ENCODE peak calls at places on chromosomes 1 and 21, in seven cellular contexts. F is K562, H is H1, I is SK-N-SH, G is HCT116, K is HepG2, A is GM12878. T is an unnamed sample.

GRCh38 chr1:174815036-174815435 is 184.7 kb upstream of the CACYBP start:
- DNase-seq in F (no peak), H (no peak), I (no peak), G (peak; percentile 89), K (peak; percentile 35), A (peak; percentile 21), T (no peak)

GRCh38 chr1:79497193-79497773 is 490.8 kb upstream of the ADGRL4 start:
- DNase-seq in F (peak; percentile 30), H (no peak), I (peak; percentile 42), G (peak; percentile 10), K (peak; percentile 3), A (no peak), T (peak; percentile 54)

GRCh38 chr1:224670506-224670905 is 54.4 kb downstream of the CNIH3 start:
- DNase-seq in F (no peak), H (no peak), I (no peak), G (no peak), K (no peak), A (no peak), T (no peak)

GRCh38 chr1:2104621-2105427 is 54.6 kb downstream of the PRKCZ start:
- DNase-seq in F (peak; percentile 56), H (no peak), I (peak; percentile 67), G (no peak), K (peak; percentile 92), A (no peak), T (no peak)

GRCh38 chr1:178706467-178706866 is 18.6 kb upstream of the RALGPS2 start:
- DNase-seq in F (no peak), H (no peak), I (no peak), G (no peak), K (no peak), A (no peak), T (peak; percentile 20)

GRCh38 chr1:25780318-25781129 is 19.5 kb upstream of the SELENON start:
- DNase-seq in F (no peak), H (no peak), I (no peak), G (no peak), K (peak; percentile 34), A (no peak), T (peak; percentile 55)

GRCh38 chr1:16076003-16076870 is 2.8 kb upstream of the FAM131C start:
- DNase-seq in F (peak; percentile 75), H (no peak), I (no peak), G (peak; percentile 82), K (no peak), A (no peak), T (no peak)

GRCh38 chr21:33948096-33948950 is 32.7 kb upstream of the ATP5PO start:
- DNase-seq in F (peak; percentile 60), H (peak; percentile 75), I (peak; percentile 54), G (peak; percentile 61), K (no peak), A (peak; percentile 89), T (peak; percentile 45)

GRCh38 chr1:240562111-240562590 is 49.8 kb downstream of the GREM2 start:
- DNase-seq in F (no peak), H (no peak), I (no peak), G (no peak), K (no peak), A (no peak), T (no peak)

GRCh38 chr1:27031235-27032118 is 18.8 kb upstream of the TENT5B start:
- DNase-seq in F (peak; percentile 23), H (peak; percentile 80), I (peak; percentile 38), G (peak; percentile 67), K (no peak), A (no peak), T (peak; percentile 88)

GRCh38 chr1:107529511-107530149 is 388.8 kb downstream of the NTNG1 start:
- DNase-seq in F (peak; percentile 57), H (no peak), I (peak; percentile 67), G (no peak), K (peak; percentile 64), A (peak; percentile 19), T (peak; percentile 34)

GRCh38 chr1:201264554-201264953 is 18.8 kb upstream of the PKP1 start:
- DNase-seq in F (no peak), H (no peak), I (no peak), G (no peak), K (no peak), A (no peak), T (no peak)

GRCh38 chr1:201261771-201262547 is 21.3 kb upstream of the PKP1 start:
- DNase-seq in F (no peak), H (peak; percentile 30), I (peak; percentile 6), G (no peak), K (no peak), A (no peak), T (no peak)

GRCh38 chr1:201265771-201266170 is 17.5 kb upstream of the PKP1 start:
- DNase-seq in F (no peak), H (no peak), I (no peak), G (no peak), K (no peak), A (no peak), T (no peak)

GRCh38 chr1:201262963-201263608 is 20.2 kb upstream of the PKP1 start:
- DNase-seq in F (no peak), H (peak; percentile 24), I (peak; percentile 39), G (no peak), K (no peak), A (no peak), T (no peak)

GRCh38 chr1:201264072-201264471 is 19.2 kb upstream of the PKP1 start:
- DNase-seq in F (no peak), H (peak; percentile 28), I (peak; percentile 7), G (no peak), K (no peak), A (no peak), T (no peak)
- TF ChIP-seq JUND in F (no peak), H (no peak), I (no peak), G (no peak), K (no peak), A (no peak), T (no peak)

GRCh38 chr1:234163267-234163919 is 209.9 kb upstream of the COA6 start:
- DNase-seq in F (no peak), H (no peak), I (no peak), G (no peak), K (no peak), A (no peak), T (no peak)
- TF ChIP-seq JUND in F (no peak), H (no peak), I (no peak), G (no peak), K (no peak), A (no peak), T (no peak)

GRCh38 chr1:37634554-37635308 is at the start of gene RSPO1:
- DNase-seq in F (peak; percentile 33), H (peak; percentile 55), I (peak; percentile 91), G (no peak), K (no peak), A (no peak), T (peak; percentile 20)
- TF ChIP-seq JUND in F (no peak), H (no peak), I (no peak), G (no peak), K (no peak), A (no peak), T (no peak)

GRCh38 chr21:46113497-46114176 is 15.7 kb downstream of the COL6A2 start:
- DNase-seq in F (no peak), H (no peak), I (peak; percentile 14), G (no peak), K (no peak), A (no peak), T (no peak)

GRCh38 chr21:46110499-46111192 is 12.7 kb downstream of the COL6A2 start:
- DNase-seq in F (peak; percentile 8), H (peak; percentile 52), I (peak; percentile 73), G (no peak), K (no peak), A (no peak), T (peak; percentile 24)

GRCh38 chr21:46112731-46113215 is 14.9 kb downstream of the COL6A2 start:
- DNase-seq in F (no peak), H (no peak), I (no peak), G (no peak), K (no peak), A (no peak), T (no peak)

GRCh38 chr21:46111193-46111571 is 13.3 kb downstream of the COL6A2 start:
- DNase-seq in F (no peak), H (no peak), I (peak; percentile 25), G (no peak), K (no peak), A (no peak), T (no peak)

DNA sequence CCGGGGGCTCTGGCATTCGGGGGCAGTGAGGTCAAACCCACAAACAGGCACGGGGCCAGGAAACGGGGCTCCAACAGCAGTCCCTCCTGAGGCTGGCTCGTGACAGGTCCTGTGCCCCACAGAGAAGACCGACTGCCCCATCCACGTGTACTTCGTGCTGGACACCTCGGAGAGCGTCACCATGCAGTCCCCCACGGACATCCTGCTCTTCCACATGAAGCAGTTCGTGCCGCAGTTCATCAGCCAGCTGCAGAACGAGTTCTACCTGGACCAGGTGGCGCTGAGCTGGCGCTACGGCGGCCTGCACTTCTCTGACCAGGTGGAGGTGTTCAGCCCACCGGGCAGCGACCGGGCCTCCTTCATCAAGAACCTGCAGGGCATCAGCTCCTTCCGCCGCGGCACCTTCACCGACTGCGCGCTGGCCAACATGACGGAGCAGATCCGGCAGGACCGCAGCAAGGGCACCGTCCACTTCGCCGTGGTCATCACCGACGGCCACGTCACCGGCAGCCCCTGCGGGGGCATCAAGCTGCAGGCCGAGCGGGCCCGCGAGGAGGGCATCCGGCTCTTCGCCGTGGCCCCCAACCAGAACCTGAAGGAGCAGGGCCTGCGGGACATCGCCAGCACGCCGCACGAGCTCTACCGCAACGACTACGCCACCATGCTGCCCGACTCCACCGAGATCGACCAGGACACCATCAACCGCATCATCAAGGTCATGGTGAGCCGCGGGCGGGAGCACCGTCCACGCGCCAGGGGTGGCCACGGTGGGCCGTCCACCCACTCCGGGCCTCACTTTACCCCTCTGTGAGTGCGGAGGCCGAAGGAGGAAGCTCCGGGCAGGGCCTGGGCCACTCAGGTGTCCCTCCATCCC is 14.2 kb downstream of the COL6A2 start:
- DNase-seq in F (no peak), H (no peak), I (peak; percentile 11), G (no peak), K (no peak), A (no peak), T (no peak)
- TF ChIP-seq JUND in F (no peak), H (no peak), I (no peak), G (no peak), K (no peak), A (no peak), T (no peak)

GRCh38 chr1:41809716-41810115 is 109.0 kb downstream of the HIVEP3 start:
- DNase-seq in F (no peak), H (no peak), I (no peak), G (no peak), K (no peak), A (no peak), T (no peak)
- TF ChIP-seq JUND in F (no peak), H (no peak), I (no peak), G (no peak), K (no peak), A (no peak), T (no peak)

GRCh38 chr21:45220714-45221113 is 67.0 kb downstream of the POFUT2 start:
- DNase-seq in F (no peak), H (no peak), I (no peak), G (no peak), K (no peak), A (no peak), T (no peak)
- TF ChIP-seq JUND in F (no peak), H (no peak), I (no peak), G (no peak), K (no peak), A (no peak), T (no peak)